ENCODE peak calls at places on chromosomes 11 and 22, in six cellular contexts. One of them, this sample, is unnamed.
A peak's percentile ranks its signal among the peaks of the same experiment; 100 is the strongest.

GRCh38 chr11:116124916-116125714 is 620.9 kb upstream of the CADM1 start:
- DNase-seq in tibial nerve: no peak
- DNase-seq in testis: no peak
- DNase-seq in stomach: no peak
- DNase-seq in uterus: no peak
- DNase-seq in ovary: no peak
- DNase-seq in this sample: no peak

GRCh38 chr11:86570020-86570419 is 102.4 kb downstream of the ME3 start:
- DNase-seq in tibial nerve: no peak
- DNase-seq in testis: no peak
- DNase-seq in stomach: no peak
- DNase-seq in uterus: no peak
- DNase-seq in ovary: no peak
- DNase-seq in this sample: no peak

GRCh38 chr11:12079726-12080556 is 30.4 kb upstream of the MICAL2 start:
- DNase-seq in tibial nerve: peak; percentile 34
- DNase-seq in testis: peak; percentile 51
- DNase-seq in stomach: peak; percentile 50
- DNase-seq in uterus: peak; percentile 84
- DNase-seq in ovary: peak; percentile 44
- DNase-seq in this sample: peak; percentile 62

GRCh38 chr11:129248618-129249017 is 56.5 kb upstream of the ARHGAP32 start:
- DNase-seq in tibial nerve: no peak
- DNase-seq in testis: no peak
- DNase-seq in stomach: no peak
- DNase-seq in uterus: no peak
- DNase-seq in ovary: no peak
- DNase-seq in this sample: no peak

GRCh38 chr22:25829808-25830777 is 88.1 kb downstream of the MYO18B start:
- DNase-seq in tibial nerve: no peak
- DNase-seq in testis: no peak
- DNase-seq in stomach: no peak
- DNase-seq in uterus: no peak
- DNase-seq in ovary: no peak
- DNase-seq in this sample: no peak

GRCh38 chr11:72227316-72228228 is 3.0 kb downstream of the INPPL1 start:
- DNase-seq in tibial nerve: no peak
- DNase-seq in testis: peak; percentile 10
- DNase-seq in stomach: peak; percentile 27
- DNase-seq in uterus: no peak
- DNase-seq in ovary: no peak
- DNase-seq in this sample: peak; percentile 25

GRCh38 chr11:122895591-122895990 is 13.0 kb downstream of the JHY start:
- DNase-seq in tibial nerve: no peak
- DNase-seq in testis: no peak
- DNase-seq in stomach: no peak
- DNase-seq in uterus: no peak
- DNase-seq in ovary: no peak
- DNase-seq in this sample: no peak

GRCh38 chr11:26992031-26992541 is 1.8 kb upstream of the FIBIN start:
- DNase-seq in tibial nerve: no peak
- DNase-seq in testis: no peak
- DNase-seq in stomach: no peak
- DNase-seq in uterus: peak; percentile 33
- DNase-seq in ovary: no peak
- DNase-seq in this sample: no peak

DNA sequence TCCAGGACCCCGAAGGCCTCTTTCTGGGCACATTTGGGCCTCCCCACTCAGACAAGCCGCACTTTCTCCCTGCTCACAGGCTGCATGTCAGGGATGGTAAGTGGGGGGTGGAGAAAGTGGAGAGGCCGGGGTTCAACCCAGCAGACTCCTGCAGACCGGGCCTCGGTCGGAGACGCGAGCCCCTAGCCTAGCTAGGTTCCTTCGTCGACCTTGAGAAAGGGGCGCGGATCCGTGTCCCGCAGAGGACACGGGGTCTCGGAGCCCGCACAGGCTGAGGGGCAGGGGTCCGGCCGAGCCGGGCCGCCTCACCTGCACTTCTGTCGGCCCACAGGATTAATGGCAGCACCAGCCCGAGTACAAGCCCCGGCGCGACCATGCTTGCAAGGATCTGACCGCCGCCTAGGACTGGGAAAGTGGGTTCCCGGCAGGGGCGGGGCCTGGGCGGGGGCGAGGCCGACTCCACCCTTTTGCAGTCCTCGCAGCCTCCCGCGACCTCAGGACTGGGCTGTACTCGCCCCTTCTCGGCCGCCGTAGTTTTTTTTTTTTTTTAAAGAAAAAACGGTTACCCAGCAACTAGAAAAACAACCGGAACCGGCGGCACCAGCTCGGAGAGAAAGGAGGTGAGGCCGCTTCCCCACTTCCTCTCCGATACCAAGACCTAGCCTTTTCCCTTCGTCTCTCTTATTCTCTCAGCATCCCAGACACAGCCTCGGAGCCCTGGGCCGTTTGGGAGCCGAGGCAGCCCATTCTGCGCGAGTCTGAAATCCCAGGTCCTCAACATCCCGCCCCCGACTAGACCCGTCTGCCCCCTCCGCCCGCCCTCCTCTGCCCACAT is at the start of the genes SIAE and SPA17:
- DNase-seq in tibial nerve: peak; percentile 86
- DNase-seq in testis: peak; percentile 96
- DNase-seq in stomach: peak; percentile 93
- DNase-seq in uterus: peak; percentile 94
- DNase-seq in ovary: peak; percentile 89
- DNase-seq in this sample: peak; percentile 93
- TF ChIP-seq POLR2A in tibial nerve: peak; percentile 30
- TF ChIP-seq POLR2A in testis: no peak
- TF ChIP-seq POLR2A in stomach: no peak
- TF ChIP-seq POLR2A in uterus: peak; percentile 59
- TF ChIP-seq POLR2A in ovary: peak; percentile 51
- TF ChIP-seq POLR2A in this sample: peak; percentile 8

GRCh38 chr11:126355926-126356897 is 726 bp downstream of the ST3GAL4 start:
- DNase-seq in tibial nerve: no peak
- DNase-seq in testis: no peak
- DNase-seq in stomach: no peak
- DNase-seq in uterus: no peak
- DNase-seq in ovary: peak; percentile 35
- DNase-seq in this sample: no peak
- H3K4me1 ChIP-seq in tibial nerve: peaks cover 39% of the 10 kb centered on the region
- H3K4me1 ChIP-seq in testis: peaks cover 66% of the 10 kb centered on the region
- H3K4me1 ChIP-seq in stomach: peaks cover 88% of the 10 kb centered on the region
- H3K4me1 ChIP-seq in uterus: peaks cover 6% of the 10 kb centered on the region
- H3K4me1 ChIP-seq in ovary: peaks cover 42% of the 10 kb centered on the region
- H3K4me1 ChIP-seq in this sample: peaks cover 4% of the 10 kb centered on the region

GRCh38 chr22:50218996-50219727 is 18.4 kb downstream of the SELENOO start:
- DNase-seq in tibial nerve: peak; percentile 65
- DNase-seq in testis: peak; percentile 85
- DNase-seq in stomach: peak; percentile 98
- DNase-seq in uterus: peak; percentile 82
- DNase-seq in ovary: peak; percentile 95
- DNase-seq in this sample: peak; percentile 74
- TF ChIP-seq POLR2A in tibial nerve: no peak
- TF ChIP-seq POLR2A in testis: no peak
- TF ChIP-seq POLR2A in stomach: no peak
- TF ChIP-seq POLR2A in uterus: no peak
- TF ChIP-seq POLR2A in ovary: no peak
- TF ChIP-seq POLR2A in this sample: no peak

GRCh38 chr11:102451041-102451692 is 1.4 kb downstream of the TMEM123 start:
- DNase-seq in tibial nerve: no peak
- DNase-seq in testis: no peak
- DNase-seq in stomach: no peak
- DNase-seq in uterus: no peak
- DNase-seq in ovary: no peak
- DNase-seq in this sample: no peak

GRCh38 chr11:102452461-102453285 is at the start of gene TMEM123:
- DNase-seq in tibial nerve: peak; percentile 57
- DNase-seq in testis: peak; percentile 87
- DNase-seq in stomach: peak; percentile 83
- DNase-seq in uterus: peak; percentile 84
- DNase-seq in ovary: peak; percentile 82
- DNase-seq in this sample: peak; percentile 61

GRCh38 chr11:102453921-102454320 is 1.4 kb upstream of the TMEM123 start:
- DNase-seq in tibial nerve: no peak
- DNase-seq in testis: no peak
- DNase-seq in stomach: no peak
- DNase-seq in uterus: no peak
- DNase-seq in ovary: no peak
- DNase-seq in this sample: no peak

GRCh38 chr11:102451693-102452460 is 688 bp downstream of the TMEM123 start:
- DNase-seq in tibial nerve: peak; percentile 46
- DNase-seq in testis: peak; percentile 78
- DNase-seq in stomach: peak; percentile 71
- DNase-seq in uterus: peak; percentile 49
- DNase-seq in ovary: peak; percentile 58
- DNase-seq in this sample: peak; percentile 52

DNA sequence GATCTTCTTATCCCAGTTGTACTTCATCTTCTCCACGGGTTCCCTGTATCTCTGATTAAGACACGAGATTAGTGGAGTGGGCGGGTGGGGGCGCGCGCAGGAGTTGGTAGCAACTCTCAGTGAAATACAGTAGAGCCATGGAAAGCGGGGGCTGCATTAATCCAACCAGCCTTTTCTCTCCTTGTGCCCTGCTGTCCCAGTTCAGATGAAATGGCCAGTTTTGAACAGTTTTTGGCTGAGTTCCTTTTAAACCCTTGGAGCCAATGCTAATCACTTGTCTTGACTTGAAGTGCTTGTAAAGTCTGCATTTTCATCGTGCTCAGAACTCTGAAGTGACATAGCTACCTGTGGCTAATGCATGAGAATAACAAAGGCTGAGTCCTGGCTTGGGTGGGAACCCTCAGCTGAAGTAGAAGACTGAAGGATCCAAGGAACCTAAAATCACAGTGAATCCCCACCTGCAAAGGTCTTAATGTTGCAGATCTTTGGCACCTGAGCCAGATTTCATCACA is 777 bp upstream of the TMEM123 start:
- DNase-seq in tibial nerve: peak; percentile 15
- DNase-seq in testis: peak; percentile 60
- DNase-seq in stomach: no peak
- DNase-seq in uterus: peak; percentile 52
- DNase-seq in ovary: no peak
- DNase-seq in this sample: peak; percentile 43
- H3K4me1 ChIP-seq in tibial nerve: peaks cover 10% of the 10 kb centered on the region
- H3K4me1 ChIP-seq in testis: peaks cover 7% of the 10 kb centered on the region
- H3K4me1 ChIP-seq in stomach: peaks cover 70% of the 10 kb centered on the region
- H3K4me1 ChIP-seq in uterus: no peaks in the 10 kb centered on the region
- H3K4me1 ChIP-seq in ovary: peaks cover 8% of the 10 kb centered on the region
- H3K4me1 ChIP-seq in this sample: no peaks in the 10 kb centered on the region

GRCh38 chr11:65150513-65151271 is 16.4 kb upstream of the SYVN1 start:
- DNase-seq in tibial nerve: peak; percentile 59
- DNase-seq in testis: peak; percentile 82
- DNase-seq in stomach: peak; percentile 86
- DNase-seq in uterus: peak; percentile 75
- DNase-seq in ovary: peak; percentile 53
- DNase-seq in this sample: peak; percentile 97
- TF ChIP-seq POLR2A in tibial nerve: no peak
- TF ChIP-seq POLR2A in testis: no peak
- TF ChIP-seq POLR2A in stomach: no peak
- TF ChIP-seq POLR2A in uterus: no peak
- TF ChIP-seq POLR2A in ovary: no peak
- TF ChIP-seq POLR2A in this sample: no peak

DNA sequence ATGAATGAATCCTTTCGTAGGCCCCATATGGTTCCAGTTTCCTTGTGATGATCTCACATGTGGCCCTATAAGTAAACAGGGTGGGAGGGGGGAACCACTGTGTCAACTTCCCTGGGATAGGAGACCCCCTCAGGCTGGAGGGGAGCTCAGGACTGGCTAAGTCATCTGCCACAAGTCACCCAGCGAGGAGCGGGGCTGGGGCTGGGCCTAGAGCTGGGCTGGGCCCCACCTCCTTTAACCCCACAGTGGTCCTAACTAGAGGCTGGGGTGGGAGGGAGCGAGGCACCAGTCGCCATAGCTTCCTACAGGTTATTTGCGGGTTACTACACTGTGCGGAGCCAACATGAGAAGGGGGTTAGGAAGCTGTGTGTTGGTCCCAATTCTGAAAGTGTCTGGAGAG is 4.3 kb downstream of the FBLN1 start:
- DNase-seq in tibial nerve: no peak
- DNase-seq in testis: no peak
- DNase-seq in stomach: no peak
- DNase-seq in uterus: no peak
- DNase-seq in ovary: no peak
- DNase-seq in this sample: no peak
- H3K4me1 ChIP-seq in tibial nerve: no peaks in the 10 kb centered on the region
- H3K4me1 ChIP-seq in testis: peaks cover 20% of the 10 kb centered on the region
- H3K4me1 ChIP-seq in stomach: peaks cover 72% of the 10 kb centered on the region
- H3K4me1 ChIP-seq in uterus: peaks cover 12% of the 10 kb centered on the region
- H3K4me1 ChIP-seq in ovary: peaks cover 8% of the 10 kb centered on the region
- H3K4me1 ChIP-seq in this sample: no peaks in the 10 kb centered on the region

DNA sequence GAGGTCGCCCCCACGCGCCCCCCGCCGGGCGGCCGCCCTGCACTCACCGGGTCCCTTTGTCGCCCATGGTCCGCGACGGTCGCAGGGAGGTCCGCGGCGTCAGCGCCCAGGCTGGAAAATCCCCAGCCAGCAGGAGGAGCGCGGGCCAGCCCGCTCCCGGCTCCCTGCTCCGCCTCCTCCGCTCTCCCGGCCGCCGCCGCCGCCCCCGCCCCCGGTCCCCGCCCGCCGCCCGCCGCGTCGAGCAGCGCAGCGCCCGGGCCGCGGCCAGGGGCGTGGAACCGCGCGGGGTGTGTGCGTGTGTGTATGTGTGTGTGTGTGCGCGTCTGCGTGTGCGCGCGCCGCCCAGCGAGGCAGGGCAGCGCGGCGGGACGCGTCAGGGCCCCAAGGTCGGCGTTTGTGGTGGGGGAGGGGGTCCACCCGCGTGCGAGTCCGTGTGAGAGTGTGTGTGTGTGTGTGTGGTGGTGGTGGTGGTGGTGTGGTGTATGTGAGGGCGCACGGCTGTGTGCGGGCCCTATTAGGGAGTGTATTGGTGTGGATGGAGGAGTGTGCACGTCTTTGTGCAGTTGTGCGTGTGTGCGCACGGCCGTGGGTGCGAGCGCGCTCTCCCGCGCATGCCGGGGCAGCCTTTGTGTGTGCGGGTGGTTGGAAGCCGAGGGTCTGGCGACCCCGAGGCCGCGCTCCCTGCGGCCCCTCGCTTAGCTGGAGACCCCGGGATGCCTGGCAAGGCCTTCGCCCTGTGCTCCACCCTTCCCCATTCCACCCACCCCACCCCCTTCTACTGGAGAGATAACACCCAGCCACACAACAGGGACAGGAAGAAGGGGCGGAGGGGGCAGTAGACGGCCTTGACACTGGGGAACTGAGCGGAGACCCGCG is at the start of gene ARRB1:
- DNase-seq in tibial nerve: peak; percentile 30
- DNase-seq in testis: peak; percentile 53
- DNase-seq in stomach: peak; percentile 82
- DNase-seq in uterus: peak; percentile 52
- DNase-seq in ovary: peak; percentile 73
- DNase-seq in this sample: peak; percentile 74
- TF ChIP-seq POLR2A in tibial nerve: peak; percentile 16
- TF ChIP-seq POLR2A in testis: no peak
- TF ChIP-seq POLR2A in stomach: no peak
- TF ChIP-seq POLR2A in uterus: no peak
- TF ChIP-seq POLR2A in ovary: no peak
- TF ChIP-seq POLR2A in this sample: no peak